ENCODE peak calls at places on chromosomes 16 and 17, in five cellular contexts. M is A549, J is tibial nerve, W is substantia nigra, R is heart right ventricle. L is an unnamed sample.
A peak's percentile ranks its signal among the peaks of the same experiment; 100 is the strongest.

GRCh38 chr17:76940293-76940692 is 72.1 kb downstream of the MGAT5B start:
- DNase-seq in M (no peak), J (no peak), W (no peak), R (no peak), L (no peak)

GRCh38 chr17:1649116-1649843 is 386 bp downstream of the RILP start:
- DNase-seq in M (peak; percentile 82), J (peak; percentile 75), W (peak; percentile 76), R (peak; percentile 83), L (no peak)

GRCh38 chr17:79864617-79865250 is 25.5 kb upstream of the CBX4 start:
- DNase-seq in M (no peak), J (no peak), W (no peak), R (no peak), L (no peak)

GRCh38 chr17:74543406-74543805 is 2.5 kb downstream of the CD300C start:
- DNase-seq in M (no peak), J (no peak), W (no peak), R (no peak), L (no peak)

GRCh38 chr17:40343126-40344119 is 21.1 kb downstream of the GJD3 start:
- DNase-seq in M (no peak), J (no peak), W (no peak), R (peak; percentile 78), L (no peak)

GRCh38 chr17:57557793-57558681 is 187.1 kb downstream of the CCDC182 start:
- DNase-seq in M (peak; percentile 28), J (no peak), W (no peak), R (no peak), L (no peak)

GRCh38 chr17:13395872-13396271 is 205.9 kb downstream of the HS3ST3A1 start:
- DNase-seq in M (no peak), J (no peak), W (no peak), R (no peak), L (no peak)

GRCh38 chr16:8194795-8195194 is 395.5 kb downstream of the TMEM114 start:
- DNase-seq in M (peak; percentile 13), J (no peak), W (no peak), R (no peak), L (no peak)

GRCh38 chr16:81717662-81718189 is 61.4 kb upstream of the PLCG2 start:
- DNase-seq in M (peak; percentile 56), J (no peak), W (no peak), R (no peak), L (no peak)

GRCh38 chr16:81716478-81717210 is 62.4 kb upstream of the PLCG2 start:
- DNase-seq in M (no peak), J (no peak), W (no peak), R (no peak), L (no peak)

GRCh38 chr16:81713796-81714195 is 65.3 kb upstream of the PLCG2 start:
- DNase-seq in M (no peak), J (no peak), W (no peak), R (no peak), L (no peak)

GRCh38 chr16:81714593-81714992 is 64.5 kb upstream of the PLCG2 start:
- DNase-seq in M (no peak), J (no peak), W (no peak), R (no peak), L (no peak)

GRCh38 chr16:81715358-81716196 is 63.5 kb upstream of the PLCG2 start:
- DNase-seq in M (no peak), J (no peak), W (no peak), R (no peak), L (no peak)
- H3K27ac ChIP-seq in M (peak overlapping the region; percentile 94), J (no peak overlapping the region), W (no peak overlapping the region), R (no peak overlapping the region), L (no peak overlapping the region)

DNA sequence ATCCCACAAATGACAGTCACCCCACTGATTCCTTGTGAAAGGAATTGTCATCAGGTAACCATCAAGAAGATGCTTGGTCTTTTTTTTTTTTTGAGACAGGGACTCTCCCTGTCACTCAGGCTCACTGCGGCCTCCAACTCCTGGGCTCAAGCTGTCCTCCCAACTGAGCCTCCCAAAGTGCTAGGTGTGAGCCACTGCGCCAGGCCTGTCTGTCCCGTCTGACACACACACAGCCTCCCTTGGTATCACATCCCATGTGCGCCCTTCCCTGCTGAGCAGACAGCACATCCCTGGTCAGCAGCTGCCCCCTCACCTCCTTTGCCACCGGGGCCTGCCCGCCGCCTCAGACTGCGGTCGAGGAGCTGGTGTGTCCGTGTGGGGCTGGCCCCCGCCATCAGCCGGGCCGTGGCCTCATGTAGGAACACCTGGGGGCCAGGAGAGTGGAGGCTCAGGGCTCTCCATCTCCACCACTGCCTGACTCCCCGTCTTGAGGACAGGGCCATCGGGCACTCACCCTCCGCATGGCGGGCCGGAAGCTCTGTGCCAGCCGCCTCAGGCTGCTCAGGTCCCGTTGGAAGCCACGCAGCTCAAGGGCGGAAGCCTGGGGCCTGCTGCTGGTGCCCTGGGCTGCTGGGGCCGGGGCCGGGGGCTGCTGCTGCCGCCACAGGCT is 23.6 kb downstream of the SREBF1 start:
- DNase-seq in M (peak; percentile 66), J (no peak), W (no peak), R (no peak), L (no peak)
- H3K27ac ChIP-seq in M (peak overlapping the region; percentile 93), J (no peak overlapping the region), W (peak overlapping the region; percentile 84), R (no peak overlapping the region), L (no peak overlapping the region)

DNA sequence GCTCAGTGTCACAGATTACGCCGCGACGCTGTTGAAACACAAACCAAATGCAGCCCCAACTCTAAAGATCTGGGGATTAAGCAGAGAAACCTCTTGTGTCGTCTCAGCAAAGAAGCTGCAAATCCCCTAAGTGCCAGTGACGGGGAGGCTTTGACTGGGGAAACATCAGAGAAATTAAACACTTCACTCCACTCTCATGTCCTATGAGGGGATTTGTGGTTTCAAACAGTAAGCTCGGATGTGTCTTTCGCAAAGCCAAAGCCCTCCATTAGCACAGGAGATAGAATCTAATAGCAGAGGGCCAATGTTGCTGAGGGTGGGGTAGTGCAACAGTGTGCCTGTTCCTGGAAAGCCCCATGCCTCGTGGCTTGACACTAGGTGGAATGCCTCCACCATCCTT is 233.7 kb downstream of the HS3ST4 start:
- DNase-seq in M (no peak), J (no peak), W (no peak), R (no peak), L (no peak)
- H3K27ac ChIP-seq in M (no peak overlapping the region), J (no peak overlapping the region), W (no peak overlapping the region), R (no peak overlapping the region), L (no peak overlapping the region)

GRCh38 chr16:13634253-13634652 is 285.7 kb upstream of the ERCC4 start:
- DNase-seq in M (no peak), J (no peak), W (no peak), R (no peak), L (no peak)
- H3K27ac ChIP-seq in M (no peak overlapping the region), J (no peak overlapping the region), W (no peak overlapping the region), R (no peak overlapping the region), L (no peak overlapping the region)

DNA sequence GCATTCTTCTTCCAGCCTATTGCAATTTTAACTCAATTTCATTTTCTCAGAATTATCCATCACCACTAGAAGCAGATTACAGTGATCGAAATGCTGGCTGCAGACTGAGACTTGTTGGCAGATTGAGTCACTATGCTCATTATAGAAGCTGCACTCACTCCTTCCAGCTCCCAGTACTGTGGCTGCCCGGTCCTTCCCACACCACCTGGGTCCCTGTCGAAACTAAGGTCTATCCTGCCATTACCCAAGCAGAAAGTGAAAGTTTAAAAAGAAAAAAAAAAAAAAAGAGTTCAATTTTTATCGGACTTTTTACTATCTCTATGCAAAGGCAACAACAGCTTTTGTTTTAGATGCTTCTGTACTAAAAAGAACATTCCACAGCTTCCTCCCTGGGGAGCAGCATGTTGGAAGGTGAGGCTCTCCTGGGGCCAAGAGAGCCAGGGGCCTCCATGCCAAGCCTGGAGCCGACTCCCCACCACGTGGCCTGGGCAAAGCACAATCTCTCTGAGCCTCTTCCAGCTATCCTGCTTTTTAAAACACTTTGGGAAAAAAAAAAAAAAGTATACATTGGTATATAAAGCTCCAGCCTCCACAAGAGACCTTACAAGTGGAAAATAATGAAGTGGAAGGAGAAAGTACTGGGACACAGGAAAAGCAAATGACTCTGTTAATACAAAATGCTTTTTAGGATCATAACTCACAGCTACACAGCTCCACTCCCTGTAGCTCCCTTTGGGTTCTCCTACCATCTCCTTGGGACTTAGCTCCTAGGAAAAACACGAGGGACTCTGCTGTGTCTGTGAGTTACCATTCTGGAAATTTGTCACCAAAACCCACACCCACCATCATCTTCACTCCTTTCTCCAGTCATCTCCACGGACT is 77.8 kb downstream of the USP31 start:
- DNase-seq in M (no peak), J (no peak), W (no peak), R (peak; percentile 50), L (no peak)
- H3K27ac ChIP-seq in M (peak overlapping the region; percentile 86), J (no peak overlapping the region), W (peak overlapping the region; percentile 56), R (peak overlapping the region; percentile 79), L (peak overlapping the region; percentile 46)

DNA sequence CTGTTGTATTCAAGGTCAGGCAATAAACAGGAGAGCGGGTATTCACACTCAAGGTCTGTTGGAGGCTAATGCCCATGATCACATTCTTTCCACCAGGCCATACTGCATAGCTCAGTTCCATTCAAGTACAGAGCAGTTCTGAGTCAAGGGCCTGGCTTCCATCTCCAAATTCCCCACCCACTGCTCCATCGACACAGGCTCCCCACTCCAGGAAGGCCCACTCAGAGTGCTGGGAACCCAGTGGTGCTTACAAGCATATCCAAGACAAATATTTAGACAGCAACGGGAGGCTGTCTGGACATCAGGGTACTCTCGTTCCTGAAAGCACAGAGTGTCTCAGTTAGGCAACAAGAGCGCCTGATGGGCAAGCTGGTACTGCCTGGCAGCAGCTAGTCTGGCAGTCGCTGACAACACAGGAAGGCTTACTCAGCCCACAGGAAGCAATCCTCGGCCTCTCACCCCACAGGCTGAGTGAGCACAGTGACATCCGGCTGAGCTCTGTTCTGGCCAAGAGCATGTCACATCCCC is 40.9 kb downstream of the RFFL start:
- DNase-seq in M (peak; percentile 82), J (peak; percentile 38), W (peak; percentile 88), R (peak; percentile 71), L (peak; percentile 89)
- H3K27ac ChIP-seq in M (peak overlapping the region; percentile 80), J (peak overlapping the region; percentile 85), W (peak overlapping the region; percentile 98), R (peak overlapping the region; percentile 90), L (peak overlapping the region; percentile 84)

GRCh38 chr16:25751230-25751629 is 59.5 kb downstream of the HS3ST4 start:
- DNase-seq in M (no peak), J (no peak), W (no peak), R (no peak), L (no peak)
- H3K27ac ChIP-seq in M (no peak overlapping the region), J (no peak overlapping the region), W (no peak overlapping the region), R (no peak overlapping the region), L (no peak overlapping the region)